ENCODE peak calls at places on chromosomes 11 and 22, in nine cellular contexts. E is MM.1S, H is HCT116, G is neural progenitor cell, Q is GM23338, V is hepatocyte, I is PC-3, L is GM23248, J is SK-N-SH. N is an unnamed sample.

GRCh38 chr11:66317766-66318575 is 1.1 kb upstream of the CD248 start:
- DNase-seq in Q (peak), L (peak), G (peak), J (peak), H (no peak), V (peak), E (no peak), I (no peak), N (peak)

GRCh38 chr11:93895106-93895862 is 44.9 kb upstream of the VSTM5 start:
- DNase-seq in Q (peak), J (peak), I (peak), L (peak), H (peak), V (peak), G (peak), E (peak), N (peak)

GRCh38 chr11:63445720-63446119 is 45.2 kb downstream of the PLAAT5 start:
- DNase-seq in V (no peak), I (peak), J (no peak), G (no peak), H (no peak), Q (no peak), L (peak), E (no peak), N (no peak)

GRCh38 chr22:35539910-35540599 is 576 bp upstream of the RASD2 start:
- DNase-seq in G (peak), H (no peak), V (peak), Q (peak), L (peak), E (peak), J (peak), I (peak), N (peak)

GRCh38 chr11:36278531-36279245 is 10.5 kb downstream of the COMMD9 start:
- DNase-seq in I (no peak), G (peak), J (no peak), H (no peak), L (no peak), V (no peak), E (no peak), Q (peak), N (no peak)

GRCh38 chr22:26778372-26778771 is 121.0 kb downstream of the MIAT start:
- DNase-seq in G (no peak), I (no peak), E (no peak), J (no peak), Q (no peak), V (no peak), L (no peak), H (no peak), N (no peak)

GRCh38 chr11:16807306-16807705 is 68.9 kb downstream of the C11orf58 start:
- DNase-seq in G (no peak), J (no peak), V (no peak), L (no peak), Q (no peak), H (no peak), E (no peak), I (no peak), N (no peak)

GRCh38 chr11:21892696-21893095 is 300.2 kb upstream of the ANO5 start:
- DNase-seq in L (no peak), G (no peak), Q (no peak), I (no peak), V (no peak), H (no peak), J (no peak), E (no peak), N (no peak)

GRCh38 chr22:46984751-46985506 is 222.5 kb downstream of the TBC1D22A start:
- DNase-seq in E (no peak), H (peak), V (no peak), G (no peak), I (peak), Q (no peak), J (no peak), L (peak), N (no peak)

GRCh38 chr11:44005956-44006355 is 41.8 kb upstream of the ACCSL start:
- DNase-seq in L (no peak), G (no peak), Q (no peak), V (no peak), H (no peak), I (no peak), E (no peak), J (no peak), N (no peak)

GRCh38 chr11:44002191-44003093 is 45.3 kb upstream of the ACCSL start:
- DNase-seq in V (no peak), H (no peak), L (no peak), G (no peak), J (no peak), E (no peak), Q (no peak), I (no peak), N (no peak)

GRCh38 chr11:44005076-44005800 is 42.5 kb upstream of the ACCSL start:
- DNase-seq in Q (peak), E (peak), I (no peak), V (no peak), G (peak), J (peak), H (no peak), L (no peak), N (no peak)

GRCh38 chr11:44004452-44004833 is 43.3 kb upstream of the ACCSL start:
- DNase-seq in G (no peak), J (no peak), I (no peak), H (no peak), L (no peak), V (no peak), Q (no peak), E (no peak), N (no peak)

DNA sequence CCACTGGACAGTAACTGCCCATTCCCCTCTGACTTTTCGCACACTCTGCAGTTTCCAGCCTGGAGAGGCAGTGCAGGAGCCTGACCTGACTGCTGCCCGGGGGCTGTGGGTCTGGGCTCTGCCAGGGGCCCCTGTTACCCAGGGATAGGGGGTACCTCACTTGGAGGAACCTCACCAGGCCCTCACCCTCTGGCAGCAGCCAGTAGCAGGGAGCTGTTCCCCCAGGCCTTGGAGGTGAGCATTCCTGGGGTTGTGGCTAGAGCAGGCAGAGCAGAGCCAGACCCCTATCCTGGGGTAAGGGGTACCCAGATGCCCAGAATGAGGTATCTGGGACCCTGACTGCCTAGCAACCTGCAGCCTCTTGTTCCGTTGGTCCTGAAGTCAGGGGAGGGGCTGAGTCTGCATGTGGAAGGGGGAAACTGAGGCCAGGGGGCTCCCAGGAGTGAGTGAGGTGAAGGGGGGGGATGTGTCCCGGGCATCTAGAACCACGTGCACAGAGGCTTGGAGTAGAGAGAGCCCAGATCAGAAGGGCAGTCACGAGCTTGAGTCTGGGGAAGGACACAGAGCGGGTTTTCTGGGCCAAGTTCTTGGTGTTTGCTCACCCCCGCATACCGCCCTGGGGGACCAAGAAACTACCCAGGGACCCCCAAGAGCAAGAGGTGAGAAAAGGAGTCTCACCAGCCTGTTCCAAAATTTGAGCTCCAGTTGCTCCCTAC is 43.9 kb upstream of the ACCSL start:
- DNase-seq in V (no peak), H (no peak), L (no peak), E (no peak), Q (no peak), G (no peak), J (no peak), I (no peak), N (no peak)
- TF ChIP-seq EZH2phosphoT487 in V (no peak), H (no peak), L (no peak), E (no peak), Q (no peak), G (no peak), J (no peak), I (no peak), N (no peak)

GRCh38 chr11:127651175-127651887 is 650.8 kb upstream of the KIRREL3 start:
- DNase-seq in E (no peak), V (no peak), G (no peak), H (no peak), I (peak), L (peak), J (no peak), Q (no peak), N (no peak)
- TF ChIP-seq EZH2phosphoT487 in E (no peak), V (no peak), G (no peak), H (no peak), I (no peak), L (no peak), J (no peak), Q (no peak), N (no peak)

GRCh38 chr11:109772846-109773400 is 320.3 kb upstream of the ZC3H12C start:
- DNase-seq in V (no peak), J (peak), E (no peak), H (no peak), Q (no peak), I (no peak), L (no peak), G (no peak), N (no peak)
- TF ChIP-seq EZH2phosphoT487 in V (no peak), J (no peak), E (no peak), H (no peak), Q (no peak), I (no peak), L (no peak), G (no peak), N (no peak)

GRCh38 chr11:78958444-78958843 is 383.8 kb upstream of the NARS2 start:
- DNase-seq in L (no peak), H (no peak), E (no peak), Q (no peak), J (no peak), V (no peak), I (no peak), G (no peak), N (no peak)

GRCh38 chr11:78961938-78962701 is 387.5 kb upstream of the NARS2 start:
- DNase-seq in H (no peak), Q (peak), V (peak), G (peak), L (peak), I (peak), E (no peak), J (peak), N (no peak)

GRCh38 chr11:78957481-78958245 is 383.0 kb upstream of the NARS2 start:
- DNase-seq in Q (no peak), H (no peak), E (no peak), J (no peak), L (peak), I (peak), G (no peak), V (no peak), N (no peak)

DNA sequence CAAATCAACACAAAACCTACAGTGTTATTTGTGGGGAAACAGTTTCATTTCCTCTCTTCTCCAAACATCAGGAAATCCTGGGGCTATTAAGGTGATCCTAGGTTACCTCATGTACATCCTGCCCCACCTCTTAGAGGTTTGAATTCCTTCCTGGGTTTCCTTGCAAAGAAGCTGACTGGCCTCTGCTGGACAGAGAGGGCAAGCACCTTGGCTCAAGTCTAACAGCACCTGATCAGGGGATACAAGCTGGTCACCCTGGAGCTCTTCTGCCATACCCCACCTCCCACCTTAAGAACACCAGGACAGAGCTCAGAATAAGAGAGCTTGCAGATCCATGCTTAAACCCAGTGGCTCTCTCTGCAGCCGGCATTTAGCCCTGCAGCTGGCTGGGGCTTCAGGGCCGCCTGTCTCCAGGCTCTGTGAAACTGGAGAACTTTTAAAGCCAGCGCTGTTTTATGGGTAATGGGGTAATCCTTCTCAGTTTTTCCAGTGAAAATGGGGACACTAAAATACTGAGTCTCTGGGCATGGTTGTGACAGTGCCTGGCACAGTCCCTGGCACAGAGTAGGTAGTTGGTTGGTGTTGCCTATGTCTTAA is 386.6 kb upstream of the NARS2 start:
- DNase-seq in V (peak), Q (peak), I (peak), J (peak), E (peak), L (peak), G (peak), H (peak), N (no peak)
- TF ChIP-seq EZH2phosphoT487 in V (no peak), Q (no peak), I (no peak), J (no peak), E (no peak), L (no peak), G (no peak), H (no peak), N (no peak)

DNA sequence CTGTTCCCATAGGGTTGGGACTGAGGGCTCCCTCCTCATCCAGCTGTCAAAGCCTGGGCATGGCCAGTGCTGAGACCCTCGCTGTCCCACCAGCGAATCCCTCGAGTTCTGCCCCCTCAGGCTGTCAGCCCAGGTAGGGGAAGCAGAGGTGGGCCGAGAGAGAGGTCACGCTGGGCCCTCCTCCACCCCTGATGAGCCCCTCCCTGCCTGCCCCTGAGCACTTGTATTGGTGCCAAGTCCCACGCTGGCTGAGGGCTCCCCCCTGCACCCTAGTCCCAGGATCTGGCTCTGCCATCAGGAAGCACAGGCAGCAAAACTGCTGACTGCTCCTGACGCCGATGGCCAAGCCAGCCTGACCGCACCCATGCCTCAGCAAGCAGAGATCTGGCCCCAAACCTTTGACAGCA is 3.3 kb downstream of the PRR33 start:
- DNase-seq in J (peak), E (no peak), G (no peak), H (no peak), Q (no peak), I (no peak), L (no peak), V (no peak), N (no peak)
- TF ChIP-seq EZH2phosphoT487 in J (no peak), E (no peak), G (no peak), H (no peak), Q (no peak), I (no peak), L (no peak), V (no peak), N (no peak)

GRCh38 chr22:29692327-29692640 is 27.5 kb upstream of the CABP7 start:
- DNase-seq in H (no peak), I (no peak), V (no peak), J (no peak), E (no peak), L (no peak), Q (no peak), G (no peak), N (no peak)
- TF ChIP-seq EZH2phosphoT487 in H (no peak), I (no peak), V (no peak), J (no peak), E (no peak), L (no peak), Q (no peak), G (no peak), N (no peak)

GRCh38 chr11:29255401-29255800 is 761.4 kb downstream of the KCNA4 start:
- DNase-seq in Q (no peak), E (no peak), H (no peak), I (no peak), J (no peak), L (no peak), V (no peak), G (no peak), N (peak)

GRCh38 chr11:29258411-29258810 is 758.4 kb downstream of the KCNA4 start:
- DNase-seq in Q (no peak), G (no peak), I (no peak), V (no peak), E (no peak), H (no peak), J (no peak), L (no peak), N (no peak)

GRCh38 chr11:29251738-29252137 is 765.1 kb downstream of the KCNA4 start:
- DNase-seq in G (no peak), V (no peak), I (no peak), H (no peak), Q (no peak), J (no peak), L (no peak), E (peak), N (peak)

GRCh38 chr11:29260939-29261705 is 755.7 kb downstream of the KCNA4 start:
- DNase-seq in J (no peak), V (peak), I (peak), Q (no peak), H (peak), E (no peak), L (peak), G (no peak), N (no peak)

DNA sequence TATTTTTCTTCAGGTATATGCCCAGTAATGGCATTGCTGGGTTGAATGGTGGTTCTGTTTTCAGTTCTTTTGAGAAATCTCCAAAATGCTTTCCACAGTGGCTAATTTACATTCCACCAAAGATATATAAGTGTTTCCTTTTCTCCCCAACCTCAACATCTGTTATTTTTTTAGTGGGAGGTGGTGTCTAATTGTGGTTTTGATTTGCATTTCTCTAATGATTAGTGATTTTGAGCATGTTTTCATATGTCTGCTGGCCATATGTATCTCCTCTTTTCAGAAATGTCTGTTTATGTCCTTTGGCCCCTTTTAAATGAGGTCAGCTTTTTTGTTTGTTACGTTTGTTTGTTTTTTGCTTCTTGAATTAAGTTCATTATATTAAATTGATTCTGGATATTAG is 760.2 kb downstream of the KCNA4 start:
- DNase-seq in Q (no peak), V (no peak), G (no peak), L (no peak), H (no peak), I (no peak), E (peak), J (no peak), N (peak)
- TF ChIP-seq EZH2phosphoT487 in Q (no peak), V (no peak), G (no peak), L (no peak), H (no peak), I (no peak), E (no peak), J (no peak), N (no peak)

GRCh38 chr22:38834215-38834953 is 9.4 kb downstream of the NPTXR start:
- DNase-seq in G (no peak), Q (no peak), I (no peak), J (no peak), E (no peak), V (no peak), L (no peak), H (no peak), N (no peak)
- TF ChIP-seq EZH2phosphoT487 in G (no peak), Q (no peak), I (no peak), J (no peak), E (no peak), V (no peak), L (no peak), H (no peak), N (no peak)

GRCh38 chr11:117062503-117062902 is 35.7 kb downstream of the SIK3 start:
- DNase-seq in J (no peak), V (no peak), I (no peak), H (no peak), Q (no peak), E (no peak), G (no peak), L (no peak), N (no peak)
- TF ChIP-seq EZH2phosphoT487 in J (no peak), V (no peak), I (no peak), H (no peak), Q (no peak), E (no peak), G (no peak), L (no peak), N (no peak)

GRCh38 chr11:99988105-99988907 is 698.8 kb upstream of the ARHGAP42 start:
- DNase-seq in J (no peak), Q (no peak), I (no peak), L (no peak), E (no peak), V (no peak), G (no peak), H (no peak), N (no peak)
- TF ChIP-seq EZH2phosphoT487 in J (no peak), Q (no peak), I (no peak), L (no peak), E (no peak), V (no peak), G (no peak), H (no peak), N (no peak)